ENCODE peak calls at places on chromosomes 16 and 17, in nine cellular contexts. Z is tibial artery; J is BE2C; S is right cardiac atrium; M is activated T-cell treated with anti-CD3 and anti-CD28 coated beads, Interleukin-2, amount 50 U/mL, for 72 hours; U is iris pigment epithelial cell; A is NCI-H2029; P is anterior cingulate cortex; K is right atrium auricular region. Q is an unnamed sample.

GRCh38 chr16:54054237-54054780 is 232.3 kb downstream of the IRX3 start:
- DNase-seq in K (no peak), J (no peak), U (no peak), P (no peak), Z (no peak), S (no peak), M (no peak), A (no peak), Q (no peak)

GRCh38 chr17:2749784-2750181 is 331 bp upstream of the CCDC92B start:
- DNase-seq in P (no peak), A (peak; percentile 14), U (peak; percentile 61), K (no peak), Z (peak; percentile 75), S (peak; percentile 69), J (peak; percentile 80), M (peak; percentile 81), Q (peak; percentile 80)

GRCh38 chr17:12789976-12790805 is 893 bp downstream of the ARHGAP44 start:
- DNase-seq in P (no peak), Z (no peak), M (no peak), A (no peak), J (no peak), U (no peak), S (no peak), K (no peak), Q (no peak)

GRCh38 chr17:17183744-17184143 is 22.4 kb downstream of the PLD6 start:
- DNase-seq in S (no peak), M (no peak), J (no peak), U (no peak), A (no peak), Z (no peak), P (no peak), K (no peak), Q (peak; percentile 60)

GRCh38 chr17:7427549-7427948 is 1.1 kb upstream of the SPEM3 start:
- DNase-seq in S (no peak), K (no peak), U (no peak), Z (no peak), J (no peak), M (no peak), A (no peak), P (no peak), Q (no peak)

GRCh38 chr17:65662166-65662565 is 100.7 kb upstream of the AXIN2 start:
- DNase-seq in S (no peak), A (no peak), J (no peak), P (no peak), M (no peak), Z (no peak), U (peak; percentile 87), K (no peak), Q (no peak)

GRCh38 chr16:86396918-86397317 is 113.4 kb upstream of the FOXF1 start:
- DNase-seq in A (no peak), M (no peak), P (no peak), J (peak; percentile 78), K (no peak), U (peak; percentile 89), Z (no peak), S (no peak), Q (no peak)

GRCh38 chr17:1206016-1206787 is 26.4 kb upstream of the ABR start:
- DNase-seq in S (peak; percentile 30), Z (no peak), U (no peak), J (no peak), M (no peak), P (no peak), K (no peak), A (no peak), Q (no peak)

GRCh38 chr17:750431-751037 is 1.5 kb downstream of the GEMIN4 start:
- DNase-seq in P (no peak), K (no peak), U (no peak), Z (no peak), A (no peak), M (no peak), S (no peak), J (no peak), Q (no peak)

GRCh38 chr17:35799942-35800341 is 4.5 kb upstream of the MMP28 start:
- DNase-seq in U (no peak), P (no peak), A (peak; percentile 68), Z (peak; percentile 90), S (peak; percentile 77), J (peak; percentile 58), K (no peak), M (no peak), Q (no peak)

GRCh38 chr17:14308965-14309879 is 8.3 kb downstream of the HS3ST3B1 start:
- DNase-seq in M (peak; percentile 94), J (peak; percentile 80), U (peak; percentile 98), K (peak; percentile 85), A (peak; percentile 72), P (peak; percentile 55), S (peak; percentile 87), Z (peak; percentile 77), Q (peak; percentile 96)

GRCh38 chr16:2237552-2238395 is 1.5 kb downstream of the DNASE1L2 start:
- DNase-seq in P (no peak), U (no peak), Z (no peak), K (no peak), M (no peak), A (no peak), J (no peak), S (no peak), Q (no peak)

GRCh38 chr16:28873543-28874201 is 4.6 kb upstream of the ATP2A1 start:
- DNase-seq in K (no peak), Z (no peak), U (no peak), J (peak; percentile 48), S (no peak), M (peak; percentile 70), P (no peak), A (no peak), Q (peak; percentile 68)

GRCh38 chr16:30369091-30369937 is 980 bp downstream of the TBC1D10B start:
- DNase-seq in U (peak; percentile 46), S (no peak), Z (peak; percentile 76), J (no peak), A (no peak), M (peak; percentile 28), K (no peak), P (no peak), Q (no peak)

GRCh38 chr16:2465653-2466415 is 5.3 kb upstream of the NTN3 start:
- DNase-seq in P (no peak), J (no peak), U (no peak), M (no peak), S (no peak), K (no peak), A (no peak), Z (no peak), Q (no peak)